ENCODE peak calls at places on chromosome 10, in ten cellular contexts. One of them, this sample, is unnamed. For H3K4me1, the result is how much of the 10 kb centered on the place peaks cover.

GRCh38 chr10:12884851-12885250 is 116.7 kb downstream of the CCDC3 start:
- DNase-seq in heart right ventricle: no peak
- DNase-seq in tibial artery: no peak
- DNase-seq in neural progenitor cell: no peak
- DNase-seq in IMR-90: no peak
- DNase-seq in OCI-LY7: no peak
- DNase-seq in Karpas-422: no peak
- DNase-seq in endothelial cell of umbilical vein: no peak
- DNase-seq in transverse colon: no peak
- DNase-seq in H1: no peak
- DNase-seq in this sample: no peak

GRCh38 chr10:12819071-12819470 is 182.4 kb downstream of the CCDC3 start:
- DNase-seq in heart right ventricle: no peak
- DNase-seq in tibial artery: no peak
- DNase-seq in neural progenitor cell: peak
- DNase-seq in IMR-90: no peak
- DNase-seq in OCI-LY7: no peak
- DNase-seq in Karpas-422: no peak
- DNase-seq in endothelial cell of umbilical vein: peak
- DNase-seq in transverse colon: no peak
- DNase-seq in H1: no peak
- DNase-seq in this sample: no peak

GRCh38 chr10:103678104-103678526 is 177.3 kb downstream of the SH3PXD2A start:
- DNase-seq in heart right ventricle: peak
- DNase-seq in tibial artery: peak
- DNase-seq in neural progenitor cell: peak
- DNase-seq in IMR-90: peak
- DNase-seq in OCI-LY7: peak
- DNase-seq in Karpas-422: peak
- DNase-seq in endothelial cell of umbilical vein: peak
- DNase-seq in transverse colon: peak
- DNase-seq in H1: no peak
- DNase-seq in this sample: peak

GRCh38 chr10:47452495-47453434 is 31.1 kb downstream of the ANXA8 start:
- DNase-seq in heart right ventricle: no peak
- DNase-seq in tibial artery: no peak
- DNase-seq in neural progenitor cell: no peak
- DNase-seq in IMR-90: no peak
- DNase-seq in OCI-LY7: no peak
- DNase-seq in Karpas-422: peak
- DNase-seq in endothelial cell of umbilical vein: no peak
- DNase-seq in transverse colon: no peak
- DNase-seq in H1: no peak
- DNase-seq in this sample: no peak

GRCh38 chr10:89684604-89685003 is 16.8 kb upstream of the KIF20B start:
- DNase-seq in heart right ventricle: no peak
- DNase-seq in tibial artery: no peak
- DNase-seq in neural progenitor cell: no peak
- DNase-seq in IMR-90: peak
- DNase-seq in OCI-LY7: no peak
- DNase-seq in Karpas-422: no peak
- DNase-seq in endothelial cell of umbilical vein: no peak
- DNase-seq in transverse colon: no peak
- DNase-seq in H1: no peak
- DNase-seq in this sample: no peak

GRCh38 chr10:51607436-51607835 is 92.0 kb downstream of the CSTF2T start:
- DNase-seq in heart right ventricle: no peak
- DNase-seq in tibial artery: no peak
- DNase-seq in neural progenitor cell: peak
- DNase-seq in IMR-90: no peak
- DNase-seq in OCI-LY7: no peak
- DNase-seq in Karpas-422: no peak
- DNase-seq in endothelial cell of umbilical vein: no peak
- DNase-seq in transverse colon: no peak
- DNase-seq in H1: no peak
- DNase-seq in this sample: no peak

GRCh38 chr10:77637474-77637985 is at the start of gene KCNMA1:
- DNase-seq in heart right ventricle: no peak
- DNase-seq in tibial artery: no peak
- DNase-seq in neural progenitor cell: peak
- DNase-seq in IMR-90: no peak
- DNase-seq in OCI-LY7: no peak
- DNase-seq in Karpas-422: peak
- DNase-seq in endothelial cell of umbilical vein: no peak
- DNase-seq in transverse colon: peak
- DNase-seq in H1: no peak
- DNase-seq in this sample: peak

GRCh38 chr10:43255644-43256431 is 11.0 kb downstream of the RASGEF1A start:
- DNase-seq in heart right ventricle: peak
- DNase-seq in tibial artery: no peak
- DNase-seq in neural progenitor cell: peak
- DNase-seq in IMR-90: no peak
- DNase-seq in OCI-LY7: peak
- DNase-seq in Karpas-422: peak
- DNase-seq in endothelial cell of umbilical vein: peak
- DNase-seq in transverse colon: no peak
- DNase-seq in H1: no peak
- DNase-seq in this sample: no peak

GRCh38 chr10:93749218-93749799 is 8.4 kb upstream of the LGI1 start:
- DNase-seq in heart right ventricle: no peak
- DNase-seq in tibial artery: peak
- DNase-seq in neural progenitor cell: peak
- DNase-seq in IMR-90: no peak
- DNase-seq in OCI-LY7: no peak
- DNase-seq in Karpas-422: no peak
- DNase-seq in endothelial cell of umbilical vein: no peak
- DNase-seq in transverse colon: peak
- DNase-seq in H1: peak
- DNase-seq in this sample: no peak

GRCh38 chr10:74347522-74347921 is 196.5 kb downstream of the ADK start:
- DNase-seq in heart right ventricle: no peak
- DNase-seq in tibial artery: no peak
- DNase-seq in neural progenitor cell: no peak
- DNase-seq in IMR-90: no peak
- DNase-seq in OCI-LY7: no peak
- DNase-seq in Karpas-422: no peak
- DNase-seq in endothelial cell of umbilical vein: no peak
- DNase-seq in transverse colon: no peak
- DNase-seq in H1: no peak
- DNase-seq in this sample: no peak

GRCh38 chr10:21166557-21167287 is 269.6 kb upstream of the NEBL start:
- DNase-seq in heart right ventricle: no peak
- DNase-seq in tibial artery: no peak
- DNase-seq in neural progenitor cell: no peak
- DNase-seq in IMR-90: no peak
- DNase-seq in OCI-LY7: no peak
- DNase-seq in Karpas-422: no peak
- DNase-seq in endothelial cell of umbilical vein: no peak
- DNase-seq in transverse colon: peak
- DNase-seq in H1: no peak
- DNase-seq in this sample: no peak

DNA sequence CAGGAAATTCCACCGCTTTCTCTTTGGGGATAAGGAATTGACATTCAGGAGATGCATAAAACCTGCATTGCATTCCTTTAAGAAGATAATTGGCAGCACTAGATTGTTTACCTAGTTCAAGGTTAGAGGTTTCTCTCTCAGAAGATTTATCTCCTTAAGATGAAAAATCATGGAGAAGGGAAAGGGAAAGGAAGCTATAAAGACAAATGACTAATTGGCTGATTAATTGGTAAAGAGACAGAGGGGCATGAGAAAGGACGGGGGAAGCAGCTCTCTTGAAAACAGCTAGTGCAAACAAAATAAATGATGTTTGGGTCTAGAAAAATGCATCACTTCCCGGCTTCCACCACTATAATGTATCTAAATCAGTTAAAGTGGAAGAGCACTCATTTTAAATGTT is 941.2 kb downstream of the XPNPEP1 start:
- DNase-seq in heart right ventricle: no peak
- DNase-seq in tibial artery: no peak
- DNase-seq in neural progenitor cell: no peak
- DNase-seq in IMR-90: no peak
- DNase-seq in OCI-LY7: no peak
- DNase-seq in Karpas-422: no peak
- DNase-seq in endothelial cell of umbilical vein: no peak
- DNase-seq in transverse colon: no peak
- DNase-seq in H1: no peak
- DNase-seq in this sample: no peak
- H3K4me1 ChIP-seq in heart right ventricle: under half
- H3K4me1 ChIP-seq in tibial artery: under half
- H3K4me1 ChIP-seq in neural progenitor cell: under half
- H3K4me1 ChIP-seq in IMR-90: under half
- H3K4me1 ChIP-seq in OCI-LY7: under half
- H3K4me1 ChIP-seq in Karpas-422: under half
- H3K4me1 ChIP-seq in endothelial cell of umbilical vein: under half
- H3K4me1 ChIP-seq in transverse colon: under half
- H3K4me1 ChIP-seq in H1: under half
- H3K4me1 ChIP-seq in this sample: under half

GRCh38 chr10:71242621-71243009 is 30.2 kb downstream of the UNC5B start:
- DNase-seq in heart right ventricle: no peak
- DNase-seq in tibial artery: no peak
- DNase-seq in neural progenitor cell: no peak
- DNase-seq in IMR-90: no peak
- DNase-seq in OCI-LY7: no peak
- DNase-seq in Karpas-422: no peak
- DNase-seq in endothelial cell of umbilical vein: no peak
- DNase-seq in transverse colon: no peak
- DNase-seq in H1: no peak
- DNase-seq in this sample: peak
- H3K27ac ChIP-seq in heart right ventricle: peak
- H3K27ac ChIP-seq in tibial artery: peak
- H3K27ac ChIP-seq in neural progenitor cell: no peak
- H3K27ac ChIP-seq in IMR-90: no peak
- H3K27ac ChIP-seq in OCI-LY7: no peak
- H3K27ac ChIP-seq in Karpas-422: no peak
- H3K27ac ChIP-seq in endothelial cell of umbilical vein: no peak
- H3K27ac ChIP-seq in transverse colon: no peak
- H3K27ac ChIP-seq in H1: no peak
- H3K27ac ChIP-seq in this sample: peak

GRCh38 chr10:129959544-129960492 is 4.3 kb downstream of the EBF3 start:
- DNase-seq in heart right ventricle: no peak
- DNase-seq in tibial artery: no peak
- DNase-seq in neural progenitor cell: peak
- DNase-seq in IMR-90: no peak
- DNase-seq in OCI-LY7: no peak
- DNase-seq in Karpas-422: no peak
- DNase-seq in endothelial cell of umbilical vein: no peak
- DNase-seq in transverse colon: no peak
- DNase-seq in H1: no peak
- DNase-seq in this sample: no peak
- H3K4me3 ChIP-seq in heart right ventricle: peak
- H3K4me3 ChIP-seq in tibial artery: peak
- H3K4me3 ChIP-seq in neural progenitor cell: peak
- H3K4me3 ChIP-seq in IMR-90: no peak
- H3K4me3 ChIP-seq in OCI-LY7: no peak
- H3K4me3 ChIP-seq in Karpas-422: no peak
- H3K4me3 ChIP-seq in endothelial cell of umbilical vein: no peak
- H3K4me3 ChIP-seq in transverse colon: no peak
- H3K4me3 ChIP-seq in H1: peak
- H3K4me3 ChIP-seq in this sample: peak

GRCh38 chr10:59887006-59887405 is 19.4 kb downstream of the CCDC6 start:
- DNase-seq in heart right ventricle: no peak
- DNase-seq in tibial artery: no peak
- DNase-seq in neural progenitor cell: no peak
- DNase-seq in IMR-90: peak
- DNase-seq in OCI-LY7: no peak
- DNase-seq in Karpas-422: no peak
- DNase-seq in endothelial cell of umbilical vein: no peak
- DNase-seq in transverse colon: no peak
- DNase-seq in H1: no peak
- DNase-seq in this sample: no peak

GRCh38 chr10:59891349-59891748 is 15.0 kb downstream of the CCDC6 start:
- DNase-seq in heart right ventricle: no peak
- DNase-seq in tibial artery: no peak
- DNase-seq in neural progenitor cell: no peak
- DNase-seq in IMR-90: no peak
- DNase-seq in OCI-LY7: no peak
- DNase-seq in Karpas-422: no peak
- DNase-seq in endothelial cell of umbilical vein: no peak
- DNase-seq in transverse colon: no peak
- DNase-seq in H1: no peak
- DNase-seq in this sample: no peak

GRCh38 chr10:59885430-59886134 is 20.8 kb downstream of the CCDC6 start:
- DNase-seq in heart right ventricle: no peak
- DNase-seq in tibial artery: no peak
- DNase-seq in neural progenitor cell: no peak
- DNase-seq in IMR-90: no peak
- DNase-seq in OCI-LY7: peak
- DNase-seq in Karpas-422: peak
- DNase-seq in endothelial cell of umbilical vein: no peak
- DNase-seq in transverse colon: peak
- DNase-seq in H1: no peak
- DNase-seq in this sample: no peak

GRCh38 chr10:59891919-59892318 is 14.4 kb downstream of the CCDC6 start:
- DNase-seq in heart right ventricle: no peak
- DNase-seq in tibial artery: no peak
- DNase-seq in neural progenitor cell: no peak
- DNase-seq in IMR-90: no peak
- DNase-seq in OCI-LY7: no peak
- DNase-seq in Karpas-422: no peak
- DNase-seq in endothelial cell of umbilical vein: no peak
- DNase-seq in transverse colon: no peak
- DNase-seq in H1: no peak
- DNase-seq in this sample: no peak

GRCh38 chr10:59887972-59888640 is 18.2 kb downstream of the CCDC6 start:
- DNase-seq in heart right ventricle: no peak
- DNase-seq in tibial artery: no peak
- DNase-seq in neural progenitor cell: no peak
- DNase-seq in IMR-90: no peak
- DNase-seq in OCI-LY7: no peak
- DNase-seq in Karpas-422: peak
- DNase-seq in endothelial cell of umbilical vein: no peak
- DNase-seq in transverse colon: no peak
- DNase-seq in H1: no peak
- DNase-seq in this sample: no peak
- H3K4me1 ChIP-seq in heart right ventricle: under half
- H3K4me1 ChIP-seq in tibial artery: under half
- H3K4me1 ChIP-seq in neural progenitor cell: under half
- H3K4me1 ChIP-seq in IMR-90: under half
- H3K4me1 ChIP-seq in OCI-LY7: under half
- H3K4me1 ChIP-seq in Karpas-422: half or more
- H3K4me1 ChIP-seq in endothelial cell of umbilical vein: under half
- H3K4me1 ChIP-seq in transverse colon: under half
- H3K4me1 ChIP-seq in H1: under half
- H3K4me1 ChIP-seq in this sample: under half

GRCh38 chr10:5254488-5254887 is 57.9 kb downstream of the AKR1C4 start:
- DNase-seq in heart right ventricle: no peak
- DNase-seq in tibial artery: no peak
- DNase-seq in neural progenitor cell: no peak
- DNase-seq in IMR-90: no peak
- DNase-seq in OCI-LY7: no peak
- DNase-seq in Karpas-422: no peak
- DNase-seq in endothelial cell of umbilical vein: no peak
- DNase-seq in transverse colon: no peak
- DNase-seq in H1: no peak
- DNase-seq in this sample: no peak

GRCh38 chr10:5252177-5253037 is 55.8 kb downstream of the AKR1C4 start:
- DNase-seq in heart right ventricle: no peak
- DNase-seq in tibial artery: no peak
- DNase-seq in neural progenitor cell: peak
- DNase-seq in IMR-90: peak
- DNase-seq in OCI-LY7: no peak
- DNase-seq in Karpas-422: no peak
- DNase-seq in endothelial cell of umbilical vein: no peak
- DNase-seq in transverse colon: no peak
- DNase-seq in H1: no peak
- DNase-seq in this sample: no peak
- H3K27ac ChIP-seq in heart right ventricle: no peak
- H3K27ac ChIP-seq in tibial artery: no peak
- H3K27ac ChIP-seq in neural progenitor cell: no peak
- H3K27ac ChIP-seq in IMR-90: no peak
- H3K27ac ChIP-seq in OCI-LY7: no peak
- H3K27ac ChIP-seq in Karpas-422: no peak
- H3K27ac ChIP-seq in endothelial cell of umbilical vein: no peak
- H3K27ac ChIP-seq in transverse colon: no peak
- H3K27ac ChIP-seq in H1: no peak
- H3K27ac ChIP-seq in this sample: no peak